ENCODE peak calls at places on chromosomes 13 and 19, in four cellular contexts. One of them, this sample, is unnamed. For H3K4me1, the result is how much of the 10 kb centered on the place peaks cover.

GRCh38 chr19:3350014-3350663 is 16.2 kb upstream of the NFIC start:
- DNase-seq in left lung: no peak
- DNase-seq in ascending aorta: no peak
- DNase-seq in effector memory CD4-positive, alpha-beta T cell: no peak
- DNase-seq in this sample: no peak

GRCh38 chr19:45455707-45456499 is 11.9 kb upstream of the FOSB start:
- DNase-seq in left lung: peak
- DNase-seq in ascending aorta: peak
- DNase-seq in effector memory CD4-positive, alpha-beta T cell: peak
- DNase-seq in this sample: peak

GRCh38 chr13:63433546-63434150 is 2018.0 kb upstream of the PCDH20 start:
- DNase-seq in left lung: no peak
- DNase-seq in ascending aorta: no peak
- DNase-seq in effector memory CD4-positive, alpha-beta T cell: no peak
- DNase-seq in this sample: no peak

GRCh38 chr13:73687087-73687486 is 447.1 kb downstream of the KLF12 start:
- DNase-seq in left lung: no peak
- DNase-seq in ascending aorta: no peak
- DNase-seq in effector memory CD4-positive, alpha-beta T cell: no peak
- DNase-seq in this sample: no peak

GRCh38 chr19:35168261-35168660 is 13.7 kb downstream of the FXYD5 start:
- DNase-seq in left lung: no peak
- DNase-seq in ascending aorta: no peak
- DNase-seq in effector memory CD4-positive, alpha-beta T cell: no peak
- DNase-seq in this sample: peak

GRCh38 chr13:36345438-36346221 is 564 bp downstream of the SPART start:
- DNase-seq in left lung: peak
- DNase-seq in ascending aorta: peak
- DNase-seq in effector memory CD4-positive, alpha-beta T cell: peak
- DNase-seq in this sample: peak

GRCh38 chr13:112748947-112749346 is 59.1 kb downstream of the ATP11A start:
- DNase-seq in left lung: no peak
- DNase-seq in ascending aorta: no peak
- DNase-seq in effector memory CD4-positive, alpha-beta T cell: no peak
- DNase-seq in this sample: peak

GRCh38 chr13:33208290-33208990 is 77.1 kb downstream of the STARD13 start:
- DNase-seq in left lung: no peak
- DNase-seq in ascending aorta: no peak
- DNase-seq in effector memory CD4-positive, alpha-beta T cell: no peak
- DNase-seq in this sample: no peak

GRCh38 chr19:11023635-11024168 is 62.9 kb downstream of the SMARCA4 start:
- DNase-seq in left lung: no peak
- DNase-seq in ascending aorta: no peak
- DNase-seq in effector memory CD4-positive, alpha-beta T cell: no peak
- DNase-seq in this sample: no peak

GRCh38 chr19:11020982-11021759 is 60.3 kb downstream of the SMARCA4 start:
- DNase-seq in left lung: no peak
- DNase-seq in ascending aorta: no peak
- DNase-seq in effector memory CD4-positive, alpha-beta T cell: no peak
- DNase-seq in this sample: no peak

GRCh38 chr19:11021760-11022144 is 60.9 kb downstream of the SMARCA4 start:
- DNase-seq in left lung: no peak
- DNase-seq in ascending aorta: no peak
- DNase-seq in effector memory CD4-positive, alpha-beta T cell: no peak
- DNase-seq in this sample: no peak

GRCh38 chr19:11024259-11024658 is 63.4 kb downstream of the SMARCA4 start:
- DNase-seq in left lung: no peak
- DNase-seq in ascending aorta: no peak
- DNase-seq in effector memory CD4-positive, alpha-beta T cell: no peak
- DNase-seq in this sample: no peak

GRCh38 chr19:11023016-11023415 is 62.2 kb downstream of the SMARCA4 start:
- DNase-seq in left lung: no peak
- DNase-seq in ascending aorta: no peak
- DNase-seq in effector memory CD4-positive, alpha-beta T cell: no peak
- DNase-seq in this sample: no peak
- H3K4me1 ChIP-seq in left lung: under half
- H3K4me1 ChIP-seq in ascending aorta: under half
- H3K4me1 ChIP-seq in effector memory CD4-positive, alpha-beta T cell: under half
- H3K4me1 ChIP-seq in this sample: under half

GRCh38 chr13:30797847-30798246 is 62.5 kb downstream of the ALOX5AP start:
- DNase-seq in left lung: no peak
- DNase-seq in ascending aorta: no peak
- DNase-seq in effector memory CD4-positive, alpha-beta T cell: no peak
- DNase-seq in this sample: no peak
- H3K4me1 ChIP-seq in left lung: under half
- H3K4me1 ChIP-seq in ascending aorta: under half
- H3K4me1 ChIP-seq in effector memory CD4-positive, alpha-beta T cell: under half
- H3K4me1 ChIP-seq in this sample: under half

DNA sequence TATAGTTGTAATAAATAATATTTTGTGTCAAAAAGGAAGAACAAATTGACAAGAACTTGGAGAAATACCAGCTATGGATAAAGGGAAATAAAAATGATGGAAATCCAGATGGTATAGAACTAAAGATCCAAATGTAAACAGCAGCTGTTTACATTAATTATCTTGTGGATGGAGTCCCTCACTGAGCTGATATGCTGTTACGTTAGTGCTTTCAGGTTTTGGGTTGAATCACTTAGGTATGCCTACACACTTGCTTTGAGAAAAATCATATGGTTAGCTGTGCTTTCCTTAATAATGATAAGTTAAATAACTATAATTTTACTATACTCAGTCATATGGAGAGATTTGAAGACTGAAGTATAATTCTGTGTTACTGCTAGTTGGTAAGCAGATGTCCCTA is 27.7 kb downstream of the WASF3 start:
- DNase-seq in left lung: no peak
- DNase-seq in ascending aorta: no peak
- DNase-seq in effector memory CD4-positive, alpha-beta T cell: no peak
- DNase-seq in this sample: no peak
- H3K4me1 ChIP-seq in left lung: under half
- H3K4me1 ChIP-seq in ascending aorta: under half
- H3K4me1 ChIP-seq in effector memory CD4-positive, alpha-beta T cell: under half
- H3K4me1 ChIP-seq in this sample: under half

GRCh38 chr13:21051675-21052074 is 9.7 kb downstream of the LATS2 start:
- DNase-seq in left lung: no peak
- DNase-seq in ascending aorta: no peak
- DNase-seq in effector memory CD4-positive, alpha-beta T cell: no peak
- DNase-seq in this sample: no peak

GRCh38 chr13:21054313-21054712 is 7.1 kb downstream of the LATS2 start:
- DNase-seq in left lung: no peak
- DNase-seq in ascending aorta: no peak
- DNase-seq in effector memory CD4-positive, alpha-beta T cell: no peak
- DNase-seq in this sample: no peak

GRCh38 chr13:21053231-21053630 is 8.2 kb downstream of the LATS2 start:
- DNase-seq in left lung: no peak
- DNase-seq in ascending aorta: no peak
- DNase-seq in effector memory CD4-positive, alpha-beta T cell: no peak
- DNase-seq in this sample: no peak

GRCh38 chr13:21055511-21056045 is 5.8 kb downstream of the LATS2 start:
- DNase-seq in left lung: no peak
- DNase-seq in ascending aorta: no peak
- DNase-seq in effector memory CD4-positive, alpha-beta T cell: no peak
- DNase-seq in this sample: no peak

DNA sequence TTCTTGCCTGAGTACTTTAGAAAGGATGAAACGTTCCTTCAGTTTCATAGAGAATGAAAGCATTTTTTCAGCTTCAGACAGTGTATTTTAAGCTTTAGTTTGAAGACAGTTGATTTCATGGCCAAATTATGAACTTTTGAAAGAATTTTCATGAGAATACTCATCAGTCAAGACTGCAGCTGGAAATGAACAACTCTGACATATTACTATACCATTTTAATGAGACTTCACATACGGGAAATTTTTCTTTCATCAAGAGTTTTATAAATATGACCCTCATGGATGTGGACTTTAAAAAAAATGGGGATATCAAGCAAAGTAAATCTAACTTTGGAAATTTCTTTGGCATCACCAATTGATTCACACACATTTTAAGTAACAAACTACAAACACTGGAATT is 6.4 kb downstream of the LATS2 start:
- DNase-seq in left lung: no peak
- DNase-seq in ascending aorta: no peak
- DNase-seq in effector memory CD4-positive, alpha-beta T cell: no peak
- DNase-seq in this sample: no peak
- H3K4me1 ChIP-seq in left lung: half or more
- H3K4me1 ChIP-seq in ascending aorta: under half
- H3K4me1 ChIP-seq in effector memory CD4-positive, alpha-beta T cell: under half
- H3K4me1 ChIP-seq in this sample: half or more

DNA sequence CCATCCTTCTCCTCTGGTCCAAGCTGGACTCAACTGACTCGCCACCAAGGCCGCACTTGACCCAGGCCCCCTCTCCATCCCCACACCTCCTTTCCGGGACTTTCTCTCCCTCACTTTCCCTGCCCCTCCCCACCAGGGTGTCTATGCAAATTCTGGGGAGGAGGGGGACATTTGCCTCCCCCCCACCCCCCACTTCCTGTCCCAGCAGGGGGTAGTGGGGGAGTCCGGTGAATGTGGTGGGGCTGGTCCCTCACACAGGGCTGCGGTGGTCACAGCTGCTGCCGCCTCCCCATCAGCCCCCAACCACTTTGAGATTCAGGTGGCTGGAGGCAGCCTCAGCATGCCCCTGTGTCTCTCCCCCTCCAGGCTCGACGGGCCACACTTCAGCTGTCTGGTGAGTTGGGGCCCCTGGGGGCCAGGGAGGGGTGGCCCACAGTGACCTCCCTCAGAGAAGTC is 870 bp downstream of the SPIB start:
- DNase-seq in left lung: no peak
- DNase-seq in ascending aorta: no peak
- DNase-seq in effector memory CD4-positive, alpha-beta T cell: no peak
- DNase-seq in this sample: no peak
- H3K4me1 ChIP-seq in left lung: under half
- H3K4me1 ChIP-seq in ascending aorta: under half
- H3K4me1 ChIP-seq in effector memory CD4-positive, alpha-beta T cell: under half
- H3K4me1 ChIP-seq in this sample: under half

DNA sequence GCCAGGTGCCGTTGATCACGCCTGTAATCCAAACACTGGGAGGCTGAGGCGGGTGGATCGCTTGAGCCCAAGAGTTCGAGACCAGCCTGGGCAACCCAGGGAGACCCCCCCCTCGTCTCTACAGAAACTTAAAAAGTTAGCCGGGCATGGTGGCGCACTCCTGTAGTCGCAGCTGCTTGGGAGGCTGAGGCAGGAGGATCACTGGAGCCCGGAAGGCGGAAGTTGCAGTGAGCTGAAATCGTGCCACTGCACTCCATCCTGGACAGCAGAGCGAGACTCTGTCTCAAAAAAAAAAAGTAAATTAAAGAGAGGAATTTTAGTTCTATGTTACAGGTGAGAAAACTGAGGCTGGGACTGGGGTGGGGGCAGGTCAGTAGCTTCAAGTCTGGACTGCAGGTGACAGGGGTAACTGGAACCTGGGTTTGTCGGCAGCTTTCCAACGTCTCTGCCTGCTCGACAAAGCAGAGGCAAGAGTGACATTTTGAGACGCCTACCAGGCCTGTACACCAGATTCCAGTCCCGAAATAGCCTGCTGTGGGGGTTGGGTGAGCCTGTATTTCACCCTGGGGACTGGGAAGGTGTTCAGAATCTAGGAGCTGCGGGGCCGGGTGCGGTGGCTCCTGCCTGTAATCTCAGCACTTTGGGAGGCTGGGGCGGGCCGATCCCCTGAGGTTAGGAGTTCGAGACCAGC is 1.2 kb downstream of the SELENOW start:
- DNase-seq in left lung: peak
- DNase-seq in ascending aorta: peak
- DNase-seq in effector memory CD4-positive, alpha-beta T cell: no peak
- DNase-seq in this sample: no peak
- H3K4me1 ChIP-seq in left lung: under half
- H3K4me1 ChIP-seq in ascending aorta: under half
- H3K4me1 ChIP-seq in effector memory CD4-positive, alpha-beta T cell: under half
- H3K4me1 ChIP-seq in this sample: under half